ENCODE peak calls at places on chromosomes 5 and 9, in four cellular contexts. V is K562, C is H1, I is HepG2. W is an unnamed sample.

GRCh38 chr5:142808778-142809606 is 38.8 kb downstream of the ARHGAP26 start:
- DNase-seq in I (no peak), V (no peak), C (no peak), W (no peak)

GRCh38 chr5:149735066-149735465 is 5.0 kb downstream of the PPARGC1B start:
- DNase-seq in I (no peak), C (no peak), V (no peak), W (no peak)

GRCh38 chr9:113375057-113376023 is 1.4 kb downstream of the HDHD3 start:
- DNase-seq in I (no peak), V (no peak), C (no peak), W (no peak)

GRCh38 chr9:94139672-94140417 is 55.6 kb downstream of the PTPDC1 start:
- DNase-seq in I (no peak), V (peak), C (no peak), W (peak)

GRCh38 chr5:151607304-151607703 is 16.2 kb upstream of the FAT2 start:
- DNase-seq in I (no peak), C (no peak), V (no peak), W (no peak)

GRCh38 chr5:124080256-124080655 is 568.3 kb downstream of the CSNK1G3 start:
- DNase-seq in I (peak), C (no peak), V (no peak), W (no peak)

GRCh38 chr5:78569441-78569840 is 79.1 kb downstream of the LHFPL2 start:
- DNase-seq in I (no peak), V (no peak), C (no peak), W (no peak)

GRCh38 chr9:87497604-87498045 is at the start of gene DAPK1:
- DNase-seq in I (peak), C (no peak), V (peak), W (peak)

GRCh38 chr5:111960466-111961215 is 203.6 kb upstream of the NREP start:
- DNase-seq in I (no peak), V (no peak), C (no peak), W (no peak)

GRCh38 chr5:147918101-147918500 is 11.8 kb upstream of the C5orf46 start:
- DNase-seq in C (no peak), V (no peak), I (no peak), W (no peak)

GRCh38 chr9:113580041-113580953 is 116.8 kb downstream of the RGS3 start:
- DNase-seq in C (no peak), I (no peak), V (no peak), W (no peak)

GRCh38 chr5:150184990-150185952 is 4.6 kb upstream of the SLC6A7 start:
- DNase-seq in C (no peak), I (peak), V (no peak), W (no peak)

GRCh38 chr5:81856948-81857928 is 106.3 kb upstream of the SSBP2 start:
- DNase-seq in C (no peak), I (no peak), V (no peak), W (no peak)

GRCh38 chr5:151469992-151470391 is 22.6 kb downstream of the SLC36A1 start:
- DNase-seq in V (no peak), I (no peak), C (no peak), W (no peak)

GRCh38 chr9:83023151-83023550 is 39.8 kb downstream of the RASEF start:
- DNase-seq in V (no peak), I (no peak), C (no peak), W (no peak)

GRCh38 chr5:174735498-174736350 is 11.3 kb downstream of the MSX2 start:
- DNase-seq in I (peak), V (peak), C (no peak), W (peak)

GRCh38 chr5:95068952-95069351 is 215.9 kb downstream of the MCTP1 start:
- DNase-seq in V (no peak), I (no peak), C (no peak), W (no peak)

GRCh38 chr9:111961575-111961974 is 65.0 kb downstream of the UGCG start:
- DNase-seq in C (no peak), I (no peak), V (no peak), W (peak)

GRCh38 chr5:664343-664993 is 28.7 kb downstream of the TPPP start:
- DNase-seq in I (no peak), C (no peak), V (no peak), W (no peak)

GRCh38 chr5:59543826-59544442 is 349.6 kb downstream of the PDE4D start:
- DNase-seq in C (no peak), V (no peak), I (no peak), W (no peak)

GRCh38 chr5:91499943-91500531 is 116.9 kb upstream of the ARRDC3 start:
- DNase-seq in C (no peak), V (peak), I (peak), W (peak)

GRCh38 chr9:95810133-95810532 is 65.4 kb upstream of the ERCC6L2 start:
- DNase-seq in I (no peak), V (no peak), C (no peak), W (no peak)

GRCh38 chr9:114130141-114130540 is 25.2 kb upstream of the COL27A1 start:
- DNase-seq in I (no peak), V (no peak), C (no peak), W (no peak)

GRCh38 chr9:16367605-16368424 is 502.7 kb downstream of the BNC2 start:
- DNase-seq in C (no peak), I (no peak), V (no peak), W (no peak)

GRCh38 chr9:92730897-92731296 is 33.7 kb downstream of the BICD2 start:
- DNase-seq in I (no peak), V (no peak), C (no peak), W (no peak)

GRCh38 chr9:107615325-107615724 is 125.8 kb upstream of the KLF4 start:
- DNase-seq in I (no peak), C (no peak), V (no peak), W (no peak)

GRCh38 chr5:32928761-32929160 is 217.6 kb downstream of the NPR3 start:
- DNase-seq in I (no peak), V (no peak), C (no peak), W (no peak)

GRCh38 chr9:129109952-129110739 is 447 bp downstream of the CRAT start:
- DNase-seq in C (no peak), I (peak), V (no peak), W (no peak)

GRCh38 chr5:58507715-58508114 is 16.5 kb downstream of the GAPT start:
- DNase-seq in V (no peak), I (no peak), C (no peak), W (no peak)

GRCh38 chr5:58502032-58502431 is 10.8 kb downstream of the GAPT start:
- DNase-seq in V (no peak), I (no peak), C (no peak), W (no peak)

GRCh38 chr5:58503634-58504033 is 12.4 kb downstream of the GAPT start:
- DNase-seq in V (no peak), I (no peak), C (no peak), W (no peak)

GRCh38 chr5:58505971-58506640 is 14.9 kb downstream of the GAPT start:
- DNase-seq in C (no peak), I (no peak), V (no peak), W (no peak)

GRCh38 chr5:58505502-58505901 is 14.3 kb downstream of the GAPT start:
- DNase-seq in I (no peak), V (no peak), C (no peak), W (no peak)
- TF ChIP-seq CEBPB in I (no peak), V (no peak), C (no peak), W (no peak)

DNA sequence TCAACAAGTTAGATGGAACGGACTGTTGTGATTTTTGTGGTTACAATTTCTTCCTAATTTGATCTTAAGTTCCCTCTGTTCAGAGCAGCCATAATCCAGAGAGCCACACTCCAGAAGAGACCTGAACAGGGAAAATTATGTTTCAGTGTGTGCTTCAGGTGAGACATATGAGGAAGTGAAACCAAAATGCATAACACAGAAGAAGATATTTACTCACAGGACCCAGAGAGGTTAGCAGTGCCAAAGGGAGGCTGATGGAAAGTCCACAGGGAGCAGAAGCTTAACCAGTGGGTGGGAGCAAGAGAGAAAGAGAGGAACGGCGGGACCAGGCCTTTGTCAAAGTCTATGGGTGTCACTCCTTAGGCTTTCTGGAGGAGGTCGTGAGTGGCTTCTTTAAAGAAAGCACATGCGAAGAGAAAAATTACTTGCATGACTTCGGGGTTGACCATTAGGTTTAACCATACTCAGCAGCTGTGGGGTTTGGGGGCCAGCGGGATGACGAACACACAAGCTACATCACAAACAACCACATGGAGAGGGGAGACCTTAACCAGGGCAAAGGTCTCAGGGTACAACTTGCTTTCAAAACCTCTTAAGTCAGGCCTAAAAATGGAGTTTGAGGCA is 141.4 kb downstream of the MED10 start:
- DNase-seq in I (no peak), V (no peak), C (no peak), W (no peak)
- TF ChIP-seq SP1 in I (no peak), V (no peak), C (no peak), W (no peak)

GRCh38 chr5:75567710-75568109 is 43.5 kb upstream of the ANKDD1B start:
- DNase-seq in C (no peak), V (peak), I (no peak), W (peak)
- TF ChIP-seq JUND in C (no peak), V (peak), I (no peak), W (no peak)

DNA sequence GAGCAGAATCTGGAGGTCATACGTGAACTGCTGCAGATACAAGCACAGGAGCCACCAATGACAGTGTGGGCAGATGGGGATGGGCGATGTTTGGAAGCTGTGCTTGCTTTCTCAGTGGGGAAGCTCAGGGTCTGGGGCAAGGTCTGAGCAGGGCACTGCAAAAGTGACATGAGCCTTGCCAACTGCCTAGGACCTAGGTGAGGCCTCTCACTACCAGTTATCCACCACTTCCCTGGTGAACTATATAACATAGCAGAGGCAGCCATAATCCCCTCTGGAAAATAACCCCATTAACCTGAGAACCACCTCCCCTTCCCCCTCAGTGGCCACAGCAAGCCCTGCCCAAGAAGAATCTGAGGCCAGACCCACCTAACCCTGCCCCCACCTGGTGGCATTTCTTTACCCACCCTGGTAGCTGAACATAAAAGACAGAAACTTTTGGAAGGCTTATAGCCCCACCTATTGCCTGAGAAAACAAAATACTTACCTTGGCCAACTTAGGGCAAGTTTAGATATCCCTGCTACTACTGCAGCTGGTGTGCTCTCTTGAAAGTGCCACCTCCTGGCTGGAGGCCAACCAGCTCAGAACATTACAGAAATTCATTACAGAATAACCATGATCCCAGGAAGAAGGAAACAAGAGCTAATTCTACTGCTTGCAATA is 18.8 kb upstream of the SPEF2 start:
- DNase-seq in V (no peak), I (peak), C (peak), W (peak)
- TF ChIP-seq CEBPB in V (no peak), I (no peak), C (no peak), W (no peak)

GRCh38 chr9:137426018-137426681 is 3.0 kb downstream of the NOXA1 start:
- DNase-seq in V (no peak), I (no peak), C (no peak), W (no peak)

GRCh38 chr9:137423810-137424291 is 658 bp downstream of the NOXA1 start:
- DNase-seq in V (peak), C (no peak), I (no peak), W (no peak)

GRCh38 chr9:137423001-137423809 is at the start of the genes EXD3 and NOXA1:
- DNase-seq in V (peak), I (peak), C (peak), W (peak)

GRCh38 chr9:137422668-137423000 is 328 bp downstream of the EXD3 start:
- DNase-seq in V (peak), I (no peak), C (no peak), W (no peak)

GRCh38 chr9:137421838-137422667 is 909 bp downstream of the EXD3 start:
- DNase-seq in C (no peak), V (no peak), I (no peak), W (no peak)
- TF ChIP-seq SP1 in C (no peak), V (no peak), I (no peak), W (no peak)

GRCh38 chr9:68771376-68771775 is 66.3 kb downstream of the PIP5K1B start:
- DNase-seq in V (no peak), C (no peak), I (no peak), W (no peak)
- TF ChIP-seq JUND in V (no peak), C (no peak), I (no peak), W (no peak)

DNA sequence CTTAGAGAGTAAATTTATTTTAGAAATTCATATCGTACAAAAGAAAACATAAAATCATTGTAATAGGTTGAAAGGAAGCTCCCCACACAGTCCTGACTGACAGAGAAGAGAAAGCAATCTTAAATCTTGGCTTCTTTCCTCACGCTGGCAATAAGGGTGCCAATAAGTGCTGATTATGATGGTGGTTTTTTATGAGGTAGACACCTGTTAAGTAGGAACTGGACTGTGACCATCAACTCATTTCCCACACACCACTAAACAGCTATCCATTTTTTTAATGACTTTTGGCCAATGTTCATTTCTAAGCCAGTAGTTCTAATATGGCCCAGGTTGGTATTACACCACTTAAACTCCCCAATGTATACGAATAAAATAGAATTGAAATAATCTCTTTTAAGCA is 893.5 kb upstream of the NUDT12 start:
- DNase-seq in V (no peak), C (no peak), I (no peak), W (no peak)
- TF ChIP-seq CEBPB in V (no peak), C (no peak), I (no peak), W (no peak)

DNA sequence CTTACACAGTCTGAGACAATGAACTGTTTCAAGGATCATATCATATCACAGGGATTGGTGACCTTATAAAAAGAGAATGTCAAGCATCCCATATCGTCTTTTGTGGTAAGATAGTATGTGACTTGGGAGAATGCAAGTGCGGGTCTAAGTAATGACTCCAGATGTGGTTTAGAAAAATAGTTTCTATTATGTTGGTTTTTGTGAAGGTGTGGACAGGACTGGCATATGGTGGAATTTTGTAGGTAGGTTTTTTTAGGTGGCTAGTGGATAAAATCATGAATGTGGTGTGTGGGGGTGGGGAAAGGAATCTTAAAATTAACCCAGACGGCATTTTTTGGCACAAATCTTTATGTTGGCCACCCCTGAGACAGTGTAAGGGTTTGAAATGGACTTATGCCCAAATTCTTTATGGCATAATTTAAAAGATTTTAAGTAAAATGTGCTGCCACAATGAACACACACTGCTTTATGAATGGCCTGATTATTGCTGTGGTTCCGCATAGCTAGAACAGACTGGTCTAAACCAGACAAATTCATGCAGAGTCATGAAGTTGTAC is 204.7 kb upstream of the HAPLN1 start:
- DNase-seq in C (no peak), I (no peak), V (no peak), W (peak)
- TF ChIP-seq SP1 in C (no peak), I (no peak), V (no peak), W (no peak)

GRCh38 chr5:178330791-178331404 is 98.3 kb upstream of the PHYKPL start:
- DNase-seq in V (no peak), I (no peak), C (no peak), W (no peak)
- TF ChIP-seq JUND in V (no peak), I (no peak), C (no peak), W (no peak)

GRCh38 chr5:172180936-172181335 is 7.1 kb downstream of the STK10 start:
- DNase-seq in I (no peak), V (no peak), C (no peak), W (no peak)
- TF ChIP-seq CEBPB in I (no peak), V (no peak), C (no peak), W (no peak)